ENCODE peak calls at places on chromosomes 16 and 17, in nine cellular contexts. One of them, this sample, is unnamed.

GRCh38 chr16:31568577-31569359 is 41.1 kb downstream of the AHSP start:
- DNase-seq in hepatic stellate cell: no peak
- DNase-seq in HEK293T: no peak
- DNase-seq in stimulated activated CD8-positive, alpha-beta memory T cell treated with anti-CD3 and anti-CD28 coated beads, Interleukin-7, amount 100 ng/mL, for 1 hour: no peak
- DNase-seq in C1 segment of cervical spinal cord: no peak
- DNase-seq in neural progenitor cell: peak
- DNase-seq in islet precursor cell: no peak
- DNase-seq in hepatocyte: no peak
- DNase-seq in GM23248: peak
- DNase-seq in this sample: no peak

GRCh38 chr16:28003923-28004322 is 59.6 kb downstream of the GSG1L start:
- DNase-seq in GM23248: no peak
- DNase-seq in neural progenitor cell: no peak
- DNase-seq in hepatic stellate cell: no peak
- DNase-seq in HEK293T: no peak
- DNase-seq in C1 segment of cervical spinal cord: no peak
- DNase-seq in stimulated activated CD8-positive, alpha-beta memory T cell treated with anti-CD3 and anti-CD28 coated beads, Interleukin-7, amount 100 ng/mL, for 1 hour: no peak
- DNase-seq in hepatocyte: no peak
- DNase-seq in islet precursor cell: no peak
- DNase-seq in this sample: no peak

GRCh38 chr17:50558955-50559614 is 1.4 kb upstream of the CACNA1G start:
- DNase-seq in neural progenitor cell: peak
- DNase-seq in C1 segment of cervical spinal cord: no peak
- DNase-seq in stimulated activated CD8-positive, alpha-beta memory T cell treated with anti-CD3 and anti-CD28 coated beads, Interleukin-7, amount 100 ng/mL, for 1 hour: no peak
- DNase-seq in hepatocyte: peak
- DNase-seq in islet precursor cell: no peak
- DNase-seq in hepatic stellate cell: no peak
- DNase-seq in HEK293T: no peak
- DNase-seq in GM23248: no peak
- DNase-seq in this sample: no peak

GRCh38 chr16:68091604-68092261 is 6.6 kb downstream of the NFATC3 start:
- DNase-seq in HEK293T: no peak
- DNase-seq in hepatocyte: no peak
- DNase-seq in GM23248: peak
- DNase-seq in stimulated activated CD8-positive, alpha-beta memory T cell treated with anti-CD3 and anti-CD28 coated beads, Interleukin-7, amount 100 ng/mL, for 1 hour: no peak
- DNase-seq in hepatic stellate cell: no peak
- DNase-seq in neural progenitor cell: no peak
- DNase-seq in islet precursor cell: no peak
- DNase-seq in C1 segment of cervical spinal cord: no peak
- DNase-seq in this sample: no peak

GRCh38 chr17:15278381-15278780 is 13.3 kb upstream of the PMP22 start:
- DNase-seq in hepatocyte: no peak
- DNase-seq in neural progenitor cell: no peak
- DNase-seq in HEK293T: no peak
- DNase-seq in GM23248: no peak
- DNase-seq in hepatic stellate cell: no peak
- DNase-seq in islet precursor cell: peak
- DNase-seq in C1 segment of cervical spinal cord: no peak
- DNase-seq in stimulated activated CD8-positive, alpha-beta memory T cell treated with anti-CD3 and anti-CD28 coated beads, Interleukin-7, amount 100 ng/mL, for 1 hour: no peak
- DNase-seq in this sample: no peak

GRCh38 chr17:83079340-83079747 is at the start of gene METRNL:
- DNase-seq in hepatocyte: peak
- DNase-seq in C1 segment of cervical spinal cord: no peak
- DNase-seq in HEK293T: peak
- DNase-seq in neural progenitor cell: peak
- DNase-seq in stimulated activated CD8-positive, alpha-beta memory T cell treated with anti-CD3 and anti-CD28 coated beads, Interleukin-7, amount 100 ng/mL, for 1 hour: peak
- DNase-seq in hepatic stellate cell: peak
- DNase-seq in GM23248: peak
- DNase-seq in islet precursor cell: peak
- DNase-seq in this sample: peak

GRCh38 chr17:63399316-63399715 is 46.8 kb downstream of the CYB561 start:
- DNase-seq in hepatocyte: no peak
- DNase-seq in islet precursor cell: no peak
- DNase-seq in neural progenitor cell: no peak
- DNase-seq in GM23248: peak
- DNase-seq in hepatic stellate cell: no peak
- DNase-seq in C1 segment of cervical spinal cord: no peak
- DNase-seq in HEK293T: no peak
- DNase-seq in stimulated activated CD8-positive, alpha-beta memory T cell treated with anti-CD3 and anti-CD28 coated beads, Interleukin-7, amount 100 ng/mL, for 1 hour: no peak
- DNase-seq in this sample: no peak

GRCh38 chr16:12257926-12258561 is 281.5 kb downstream of the SNX29 start:
- DNase-seq in C1 segment of cervical spinal cord: no peak
- DNase-seq in stimulated activated CD8-positive, alpha-beta memory T cell treated with anti-CD3 and anti-CD28 coated beads, Interleukin-7, amount 100 ng/mL, for 1 hour: no peak
- DNase-seq in GM23248: no peak
- DNase-seq in hepatic stellate cell: no peak
- DNase-seq in neural progenitor cell: peak
- DNase-seq in islet precursor cell: peak
- DNase-seq in hepatocyte: peak
- DNase-seq in HEK293T: no peak
- DNase-seq in this sample: no peak

GRCh38 chr17:3004925-3005324 is 58.5 kb downstream of the OR1D5 start:
- DNase-seq in neural progenitor cell: no peak
- DNase-seq in hepatocyte: no peak
- DNase-seq in stimulated activated CD8-positive, alpha-beta memory T cell treated with anti-CD3 and anti-CD28 coated beads, Interleukin-7, amount 100 ng/mL, for 1 hour: no peak
- DNase-seq in C1 segment of cervical spinal cord: no peak
- DNase-seq in hepatic stellate cell: no peak
- DNase-seq in HEK293T: no peak
- DNase-seq in islet precursor cell: peak
- DNase-seq in GM23248: no peak
- DNase-seq in this sample: no peak